ENCODE peak calls at places on chromosomes 12 and 14, in six cellular contexts. G is H1, O is IMR-90, F is H9, U is trophoblast cell, Z is mesenchymal stem cell. W is an unnamed sample.

GRCh38 chr12:85821759-85822158 is 14.4 kb downstream of the RASSF9 start:
- DNase-seq in U (no peak), G (no peak), Z (peak; percentile 29), F (no peak), O (no peak), W (no peak)

GRCh38 chr14:77878783-77879182 is 78.9 kb downstream of the ADCK1 start:
- DNase-seq in Z (no peak), O (no peak), F (no peak), G (no peak), U (no peak), W (no peak)

GRCh38 chr14:100346306-100347091 is 23.4 kb downstream of the SLC25A47 start:
- DNase-seq in F (no peak), U (no peak), Z (no peak), O (no peak), G (no peak), W (no peak)

GRCh38 chr12:55658635-55659391 is 22.1 kb downstream of the OR10P1 start:
- DNase-seq in U (no peak), O (no peak), G (no peak), F (no peak), Z (no peak), W (no peak)

GRCh38 chr14:93977790-93978581 is 1.6 kb upstream of the ASB2 start:
- DNase-seq in Z (no peak), F (no peak), O (no peak), U (no peak), G (no peak), W (no peak)

GRCh38 chr12:34219046-34219770 is 196.9 kb downstream of the ALG10 start:
- DNase-seq in G (no peak), U (no peak), F (no peak), Z (no peak), O (peak; percentile 5), W (peak; percentile 1)

GRCh38 chr12:52316290-52316689 is 4.9 kb downstream of the KRT83 start:
- DNase-seq in O (no peak), Z (no peak), U (no peak), F (peak; percentile 20), G (no peak), W (no peak)

GRCh38 chr14:92366237-92366636 is 43.3 kb downstream of the SLC24A4 start:
- DNase-seq in O (no peak), G (no peak), F (no peak), Z (no peak), U (no peak), W (no peak)

GRCh38 chr14:55019968-55020554 is 6.8 kb downstream of the WDHD1 start:
- DNase-seq in U (no peak), F (no peak), Z (peak; percentile 14), G (no peak), O (peak; percentile 51), W (no peak)

GRCh38 chr14:30354439-30354838 is 204.5 kb upstream of the G2E3 start:
- DNase-seq in G (no peak), O (no peak), U (no peak), F (no peak), Z (no peak), W (no peak)

GRCh38 chr12:43113153-43113552 is 438.9 kb downstream of the ADAMTS20 start:
- DNase-seq in Z (peak; percentile 24), F (no peak), G (no peak), O (no peak), U (no peak), W (no peak)

GRCh38 chr12:121537814-121538698 is 42.8 kb downstream of the KDM2B start:
- DNase-seq in U (no peak), F (no peak), O (no peak), G (no peak), Z (peak; percentile 13), W (no peak)

GRCh38 chr12:121532503-121533390 is 48.1 kb downstream of the KDM2B start:
- DNase-seq in O (peak; percentile 84), G (no peak), F (no peak), U (no peak), Z (peak; percentile 73), W (no peak)

GRCh38 chr14:76351941-76352340 is 24.0 kb upstream of the ESRRB start:
- DNase-seq in G (no peak), Z (no peak), O (no peak), F (no peak), U (no peak), W (no peak)

GRCh38 chr14:36973806-36974442 is 198.5 kb downstream of the SLC25A21 start:
- DNase-seq in F (no peak), O (peak; percentile 83), G (no peak), Z (peak; percentile 51), U (no peak), W (no peak)

GRCh38 chr12:71415336-71416231 is 24.0 kb upstream of the LGR5 start:
- DNase-seq in F (peak; percentile 41), U (peak; percentile 51), Z (peak; percentile 69), O (peak; percentile 59), G (no peak), W (peak; percentile 47)

GRCh38 chr12:53695148-53696138 is 19.6 kb upstream of the ATP5MC2 start:
- DNase-seq in Z (peak; percentile 77), G (no peak), F (peak; percentile 79), O (peak; percentile 55), U (peak; percentile 53), W (peak; percentile 59)

GRCh38 chr12:53698948-53699672 is 23.2 kb upstream of the ATP5MC2 start:
- DNase-seq in U (no peak), Z (no peak), O (no peak), G (no peak), F (no peak), W (no peak)

GRCh38 chr12:53696285-53696654 is 20.4 kb upstream of the ATP5MC2 start:
- DNase-seq in U (peak; percentile 68), G (peak; percentile 75), O (peak; percentile 85), Z (peak; percentile 87), F (peak; percentile 95), W (peak; percentile 84)

GRCh38 chr12:53696655-53697321 is 20.9 kb upstream of the ATP5MC2 start:
- DNase-seq in G (no peak), O (no peak), Z (no peak), U (no peak), F (no peak), W (no peak)

GRCh38 chr12:53694746-53695145 is 18.9 kb upstream of the ATP5MC2 start:
- DNase-seq in O (no peak), U (no peak), G (no peak), F (peak; percentile 66), Z (no peak), W (no peak)
- H2AFZ ChIP-seq in O (peak overlapping the region; percentile 53), U (no peak overlapping the region), G (peak overlapping the region; percentile 67), F (no peak overlapping the region), Z (no peak overlapping the region), W (peak overlapping the region; percentile 82)

DNA sequence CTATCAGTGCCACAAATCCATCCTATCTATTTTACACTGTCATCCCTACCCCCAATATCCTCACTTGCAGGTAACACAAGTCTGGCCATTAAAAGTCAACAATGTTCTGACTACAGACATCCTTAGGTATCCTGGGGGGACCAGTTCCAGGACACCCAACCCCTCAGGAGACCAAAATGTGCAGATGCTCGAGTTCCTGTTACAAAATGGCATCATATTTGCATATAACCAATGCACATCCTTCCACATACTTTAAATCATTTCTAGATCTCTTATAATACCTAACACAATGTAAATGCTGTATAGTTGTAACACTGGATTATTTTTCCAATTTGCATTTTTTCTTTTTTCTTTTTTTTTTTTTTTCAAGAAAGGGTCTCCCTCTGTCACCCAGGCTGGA is 6.9 kb downstream of the SYCP3 start:
- DNase-seq in F (no peak), G (no peak), O (no peak), Z (no peak), U (no peak), W (no peak)
- H3K4me2 ChIP-seq in F (no peak overlapping the region), G (no peak overlapping the region), O (no peak overlapping the region), Z (no peak overlapping the region), U (no peak overlapping the region), W (no peak overlapping the region)

GRCh38 chr14:102481371-102481770 is 28.2 kb downstream of the ANKRD9 start:
- DNase-seq in F (no peak), G (no peak), U (no peak), O (no peak), Z (no peak), W (no peak)
- H2BK120ac ChIP-seq in F (no peak overlapping the region), G (no peak overlapping the region), U (no peak overlapping the region), O (no peak overlapping the region), Z (no peak overlapping the region), W (no peak overlapping the region)

DNA sequence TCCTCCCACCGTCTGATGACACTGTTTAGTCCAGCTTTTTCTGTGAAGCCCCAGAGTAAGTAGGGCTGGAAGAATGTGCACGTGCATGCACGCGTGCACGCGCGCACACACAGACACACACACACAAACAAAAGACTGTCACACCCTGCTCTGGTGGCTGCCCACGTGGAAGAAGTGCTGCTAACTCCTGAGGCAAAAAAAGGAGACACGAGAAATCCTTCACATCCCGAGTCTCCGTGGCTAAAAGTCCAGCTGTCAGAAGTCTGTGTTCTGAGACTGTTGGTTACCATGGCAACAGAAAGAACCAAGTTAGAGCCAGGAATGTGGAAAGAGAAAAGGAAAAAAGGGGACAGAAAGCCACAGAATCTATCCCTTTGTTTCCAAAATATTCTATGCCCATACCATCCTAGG is 1.5 kb upstream of the C12orf71 start:
- DNase-seq in O (peak; percentile 71), Z (peak; percentile 70), G (no peak), U (no peak), F (no peak), W (peak; percentile 48)
- H2AFZ ChIP-seq in O (peak overlapping the region; percentile 67), Z (no peak overlapping the region), G (no peak overlapping the region), U (no peak overlapping the region), F (no peak overlapping the region), W (peak overlapping the region; percentile 69)